ENCODE peak calls at places on chromosomes 11 and 22, in four cellular contexts. One of them, this sample, is unnamed.

GRCh38 chr22:36953239-36954080 is 40.0 kb downstream of the CSF2RB start:
- DNase-seq in small intestine: no peak
- DNase-seq in mucosa of descending colon: no peak
- DNase-seq in SK-N-SH: no peak
- DNase-seq in this sample: no peak

GRCh38 chr11:66477256-66478201 is 2.7 kb upstream of the DPP3 start:
- DNase-seq in small intestine: no peak
- DNase-seq in mucosa of descending colon: no peak
- DNase-seq in SK-N-SH: no peak
- DNase-seq in this sample: no peak

GRCh38 chr22:43844560-43845545 is 17.5 kb downstream of the SULT4A1 start:
- DNase-seq in small intestine: no peak
- DNase-seq in mucosa of descending colon: peak; percentile 32
- DNase-seq in SK-N-SH: no peak
- DNase-seq in this sample: no peak

GRCh38 chr11:36147491-36147890 is 141.7 kb downstream of the COMMD9 start:
- DNase-seq in small intestine: no peak
- DNase-seq in mucosa of descending colon: no peak
- DNase-seq in SK-N-SH: no peak
- DNase-seq in this sample: no peak

GRCh38 chr11:10318527-10318802 is 13.6 kb downstream of the ADM start:
- DNase-seq in small intestine: peak; percentile 69
- DNase-seq in mucosa of descending colon: peak; percentile 73
- DNase-seq in SK-N-SH: no peak
- DNase-seq in this sample: no peak

GRCh38 chr22:44220727-44221680 is 40.3 kb downstream of the PARVG start:
- DNase-seq in small intestine: no peak
- DNase-seq in mucosa of descending colon: no peak
- DNase-seq in SK-N-SH: no peak
- DNase-seq in this sample: no peak

GRCh38 chr11:130674686-130675085 is 226.2 kb downstream of the ADAMTS15 start:
- DNase-seq in small intestine: no peak
- DNase-seq in mucosa of descending colon: no peak
- DNase-seq in SK-N-SH: no peak
- DNase-seq in this sample: no peak

GRCh38 chr22:37971475-37972434 is 12.6 kb downstream of the SOX10 start:
- DNase-seq in small intestine: no peak
- DNase-seq in mucosa of descending colon: no peak
- DNase-seq in SK-N-SH: no peak
- DNase-seq in this sample: no peak

GRCh38 chr11:96288915-96289314 is 54.1 kb downstream of the MAML2 start:
- DNase-seq in small intestine: no peak
- DNase-seq in mucosa of descending colon: no peak
- DNase-seq in SK-N-SH: no peak
- DNase-seq in this sample: no peak

GRCh38 chr11:57131080-57131790 is 50.5 kb upstream of the LRRC55 start:
- DNase-seq in small intestine: peak; percentile 24
- DNase-seq in mucosa of descending colon: no peak
- DNase-seq in SK-N-SH: peak; percentile 25
- DNase-seq in this sample: peak; percentile 72

GRCh38 chr11:31819533-31820437 is 8.7 kb upstream of the PAX6 start:
- DNase-seq in small intestine: no peak
- DNase-seq in mucosa of descending colon: no peak
- DNase-seq in SK-N-SH: peak; percentile 38
- DNase-seq in this sample: no peak

GRCh38 chr22:42895087-42895486 is 38.0 kb upstream of the ARFGAP3 start:
- DNase-seq in small intestine: no peak
- DNase-seq in mucosa of descending colon: no peak
- DNase-seq in SK-N-SH: no peak
- DNase-seq in this sample: no peak

GRCh38 chr11:11265994-11266606 is 87.0 kb downstream of the CSNK2A3 start:
- DNase-seq in small intestine: peak; percentile 61
- DNase-seq in mucosa of descending colon: no peak
- DNase-seq in SK-N-SH: peak; percentile 62
- DNase-seq in this sample: peak; percentile 70

GRCh38 chr11:45031912-45032519 is 81.3 kb upstream of the TP53I11 start:
- DNase-seq in small intestine: no peak
- DNase-seq in mucosa of descending colon: no peak
- DNase-seq in SK-N-SH: no peak
- DNase-seq in this sample: no peak

GRCh38 chr11:17244046-17244445 is 32.5 kb upstream of the NUCB2 start:
- DNase-seq in small intestine: no peak
- DNase-seq in mucosa of descending colon: no peak
- DNase-seq in SK-N-SH: no peak
- DNase-seq in this sample: no peak

GRCh38 chr11:17443926-17444690 is 32.5 kb downstream of the ABCC8 start:
- DNase-seq in small intestine: no peak
- DNase-seq in mucosa of descending colon: no peak
- DNase-seq in SK-N-SH: no peak
- DNase-seq in this sample: peak; percentile 73

GRCh38 chr11:9739108-9739507 is 75.2 kb downstream of the SWAP70 start:
- DNase-seq in small intestine: no peak
- DNase-seq in mucosa of descending colon: no peak
- DNase-seq in SK-N-SH: no peak
- DNase-seq in this sample: no peak

GRCh38 chr11:60764879-60765278 is 8.2 kb downstream of the MS4A15 start:
- DNase-seq in small intestine: no peak
- DNase-seq in mucosa of descending colon: no peak
- DNase-seq in SK-N-SH: no peak
- DNase-seq in this sample: no peak

GRCh38 chr22:36227396-36227795 is 11.9 kb downstream of the APOL2 start:
- DNase-seq in small intestine: no peak
- DNase-seq in mucosa of descending colon: no peak
- DNase-seq in SK-N-SH: no peak
- DNase-seq in this sample: no peak

GRCh38 chr11:108973402-108974119 is 308.7 kb downstream of the DDX10 start:
- DNase-seq in small intestine: no peak
- DNase-seq in mucosa of descending colon: no peak
- DNase-seq in SK-N-SH: no peak
- DNase-seq in this sample: no peak

GRCh38 chr11:116960916-116961315 is 123.5 kb upstream of the APOA1 start:
- DNase-seq in small intestine: no peak
- DNase-seq in mucosa of descending colon: no peak
- DNase-seq in SK-N-SH: no peak
- DNase-seq in this sample: no peak

GRCh38 chr22:20244744-20245576 is 23.2 kb downstream of the RTN4R start:
- DNase-seq in small intestine: peak; percentile 18
- DNase-seq in mucosa of descending colon: no peak
- DNase-seq in SK-N-SH: peak; percentile 66
- DNase-seq in this sample: no peak

GRCh38 chr11:94895451-94895850 is 77.9 kb downstream of the CWC15 start:
- DNase-seq in small intestine: no peak
- DNase-seq in mucosa of descending colon: no peak
- DNase-seq in SK-N-SH: no peak
- DNase-seq in this sample: no peak

GRCh38 chr11:73325036-73325981 is 17.2 kb downstream of the ARHGEF17 start:
- DNase-seq in small intestine: no peak
- DNase-seq in mucosa of descending colon: no peak
- DNase-seq in SK-N-SH: peak; percentile 84
- DNase-seq in this sample: no peak

GRCh38 chr11:33701302-33701701 is 676 bp upstream of the C11orf91 start:
- DNase-seq in small intestine: peak; percentile 27
- DNase-seq in mucosa of descending colon: no peak
- DNase-seq in SK-N-SH: no peak
- DNase-seq in this sample: no peak
- H3K4me3 ChIP-seq in small intestine: no peak overlapping the region
- H3K4me3 ChIP-seq in mucosa of descending colon: peak overlapping the region; percentile 27
- H3K4me3 ChIP-seq in SK-N-SH: peak overlapping the region; percentile 37
- H3K4me3 ChIP-seq in this sample: peak overlapping the region; percentile 69

GRCh38 chr11:77175021-77175842 is 47.2 kb downstream of the MYO7A start:
- DNase-seq in small intestine: no peak
- DNase-seq in mucosa of descending colon: peak; percentile 32
- DNase-seq in SK-N-SH: no peak
- DNase-seq in this sample: no peak
- H3K4me3 ChIP-seq in small intestine: no peak overlapping the region
- H3K4me3 ChIP-seq in mucosa of descending colon: no peak overlapping the region
- H3K4me3 ChIP-seq in SK-N-SH: no peak overlapping the region
- H3K4me3 ChIP-seq in this sample: no peak overlapping the region

GRCh38 chr22:16819249-16819648 is 6.0 kb downstream of the XKR3 start:
- DNase-seq in small intestine: no peak
- DNase-seq in mucosa of descending colon: no peak
- DNase-seq in SK-N-SH: no peak
- DNase-seq in this sample: no peak
- H3K4me3 ChIP-seq in small intestine: no peak overlapping the region
- H3K4me3 ChIP-seq in mucosa of descending colon: no peak overlapping the region
- H3K4me3 ChIP-seq in SK-N-SH: no peak overlapping the region
- H3K4me3 ChIP-seq in this sample: no peak overlapping the region

GRCh38 chr11:1706634-1707400 is 9.8 kb downstream of the KRTAP5-6 start:
- DNase-seq in small intestine: peak; percentile 10
- DNase-seq in mucosa of descending colon: no peak
- DNase-seq in SK-N-SH: no peak
- DNase-seq in this sample: no peak
- H3K4me3 ChIP-seq in small intestine: no peak overlapping the region
- H3K4me3 ChIP-seq in mucosa of descending colon: no peak overlapping the region
- H3K4me3 ChIP-seq in SK-N-SH: no peak overlapping the region
- H3K4me3 ChIP-seq in this sample: no peak overlapping the region